ENCODE peak calls at places on chromosomes 12 and 14, in ten cellular contexts. L is GM18507; Q is activated naive CD8-positive, alpha-beta T cell treated with anti-CD3 and anti-CD28 coated beads, Interleukin-2, amount 50 U/mL, for 24 hours; R is PC-3; C is stimulated activated CD4-positive, alpha-beta T cell treated with anti-CD3 and anti-CD28 coated beads, TNF-alpha, amount 100 ng/mL, for 24 hours; D is type B pancreatic cell; O is stimulated activated effector memory CD8-positive, alpha-beta T cell treated with anti-CD3 and anti-CD28 coated beads, Interleukin-12 subunit alpha, Interleukin-12 subunit beta, amount 100 ng/mL, for 72 hours; Y is GM03348; N is CD8-positive, alpha-beta memory T cell; S is H54. E is an unnamed sample.

GRCh38 chr14:60349663-60350365 is 100.8 kb downstream of the PPM1A start:
- DNase-seq in L (peak; percentile 18), R (peak; percentile 90), N (no peak), Q (peak; percentile 17), Y (peak; percentile 72), S (no peak), C (no peak), D (no peak), O (no peak), E (peak; percentile 25)

GRCh38 chr14:26841920-26842741 is 244.3 kb upstream of the NOVA1 start:
- DNase-seq in N (no peak), R (peak; percentile 98), C (no peak), S (peak; percentile 12), Y (peak; percentile 78), D (no peak), Q (no peak), O (no peak), L (no peak), E (no peak)

GRCh38 chr12:100128509-100128908 is 14.2 kb downstream of the BLTP3B start:
- DNase-seq in S (peak; percentile 16), Q (no peak), N (no peak), R (peak; percentile 54), Y (peak; percentile 47), D (no peak), O (no peak), L (no peak), C (no peak), E (no peak)

GRCh38 chr12:124340080-124340900 is 45.4 kb downstream of the RFLNA start:
- DNase-seq in Q (no peak), D (no peak), N (no peak), C (no peak), O (no peak), S (no peak), Y (no peak), L (no peak), R (no peak), E (no peak)

GRCh38 chr14:68634346-68634745 is 158.5 kb downstream of the ZFP36L1 start:
- DNase-seq in C (no peak), Y (no peak), S (no peak), O (no peak), N (no peak), L (no peak), R (no peak), Q (no peak), D (peak; percentile 64), E (no peak)

GRCh38 chr14:34843011-34843554 is 32.1 kb downstream of the BAZ1A start:
- DNase-seq in D (no peak), C (no peak), Q (no peak), N (no peak), S (peak; percentile 35), L (no peak), R (peak; percentile 60), Y (peak; percentile 70), O (peak; percentile 61), E (no peak)

GRCh38 chr14:52080817-52081755 is 12.2 kb upstream of the NID2 start:
- DNase-seq in N (no peak), D (no peak), L (no peak), O (no peak), R (peak; percentile 96), Q (no peak), Y (peak; percentile 70), S (peak; percentile 31), C (no peak), E (no peak)

GRCh38 chr12:104569348-104570173 is 112.8 kb downstream of the CHST11 start:
- DNase-seq in C (no peak), D (no peak), S (no peak), O (peak; percentile 78), L (peak; percentile 35), R (no peak), Q (peak; percentile 58), Y (no peak), N (peak; percentile 79), E (peak; percentile 77)

GRCh38 chr14:33782923-33783322 is 168.0 kb downstream of the EGLN3 start:
- DNase-seq in Y (no peak), O (no peak), R (no peak), C (no peak), S (no peak), L (no peak), N (no peak), Q (no peak), D (no peak), E (no peak)

GRCh38 chr12:131848753-131849152 is 20.6 kb downstream of the MMP17 start:
- DNase-seq in C (no peak), R (no peak), O (no peak), S (no peak), N (no peak), Y (no peak), Q (no peak), D (no peak), L (no peak), E (no peak)

GRCh38 chr14:73058923-73059311 is 583 bp downstream of the RBM25 start:
- DNase-seq in L (no peak), D (peak; percentile 67), N (no peak), O (peak; percentile 80), Q (no peak), Y (peak; percentile 53), C (no peak), S (peak; percentile 49), R (peak; percentile 45), E (no peak)

GRCh38 chr14:103391048-103391447 is 5.8 kb downstream of the MARK3 start:
- DNase-seq in O (no peak), L (no peak), D (no peak), Y (peak; percentile 61), N (peak; percentile 59), C (no peak), S (no peak), Q (peak; percentile 38), R (peak; percentile 77), E (peak; percentile 64)